ENCODE peak calls at places on chromosomes 2 and 18, in ten cellular contexts. I is progenitor cell of endocrine pancreas, E is AG10803, V is cardiac muscle cell, A is brain microvascular endothelial cell, L is endodermal cell, W is choroid plexus epithelial cell, D is MCF 10A, O is sigmoid colon, M is astrocyte of the spinal cord. N is an unnamed sample.

GRCh38 chr2:238167344-238167715 is 8.6 kb downstream of the ERFE start:
- DNase-seq in I (no peak), E (no peak), V (no peak), A (no peak), L (peak), W (no peak), D (no peak), O (no peak), M (no peak), N (no peak)

GRCh38 chr18:36186461-36187137 is 698 bp upstream of the MOCOS start:
- DNase-seq in I (no peak), E (peak), V (no peak), A (no peak), L (peak), W (no peak), D (peak), O (no peak), M (no peak), N (peak)

GRCh38 chr2:237766334-237766733 is 32.2 kb upstream of the RBM44 start:
- DNase-seq in I (no peak), E (peak), V (no peak), A (no peak), L (no peak), W (peak), D (no peak), O (no peak), M (peak), N (no peak)

GRCh38 chr18:45962461-45962860 is 4.7 kb downstream of the EPG5 start:
- DNase-seq in I (no peak), E (peak), V (peak), A (peak), L (no peak), W (peak), D (peak), O (no peak), M (peak), N (no peak)

GRCh38 chr18:8987250-8987649 is 115.2 kb upstream of the NDUFV2 start:
- DNase-seq in I (no peak), E (peak), V (no peak), A (peak), L (no peak), W (no peak), D (peak), O (no peak), M (no peak), N (no peak)

GRCh38 chr2:147538088-147538487 is 306.7 kb upstream of the ACVR2A start:
- DNase-seq in I (no peak), E (peak), V (no peak), A (no peak), L (no peak), W (no peak), D (no peak), O (no peak), M (no peak), N (no peak)

GRCh38 chr2:241992753-241993152 is 123.2 kb downstream of the RTP5 start:
- DNase-seq in I (no peak), E (no peak), V (no peak), A (no peak), L (no peak), W (no peak), D (no peak), O (no peak), M (no peak), N (no peak)

GRCh38 chr2:237529452-237530402 is 36.6 kb upstream of the PRLH start:
- DNase-seq in I (no peak), E (no peak), V (no peak), A (no peak), L (no peak), W (no peak), D (no peak), O (no peak), M (no peak), N (no peak)

GRCh38 chr2:68280846-68281245 is 28.5 kb upstream of the PPP3R1 start:
- DNase-seq in I (no peak), E (no peak), V (no peak), A (no peak), L (no peak), W (no peak), D (no peak), O (no peak), M (no peak), N (no peak)

GRCh38 chr2:11528228-11528627 is 5.6 kb upstream of the GREB1 start:
- DNase-seq in I (no peak), E (no peak), V (no peak), A (no peak), L (no peak), W (no peak), D (no peak), O (no peak), M (no peak), N (no peak)

GRCh38 chr2:6343076-6343475 is 522.6 kb downstream of the CMPK2 start:
- DNase-seq in I (no peak), E (no peak), V (no peak), A (no peak), L (no peak), W (no peak), D (no peak), O (no peak), M (no peak), N (no peak)

GRCh38 chr2:191349990-191350389 is 104.8 kb downstream of the MYO1B start:
- DNase-seq in I (no peak), E (no peak), V (no peak), A (no peak), L (no peak), W (no peak), D (no peak), O (no peak), M (no peak), N (no peak)

GRCh38 chr18:75135158-75135725 is 73.7 kb downstream of the PTGR3 start:
- DNase-seq in I (no peak), E (no peak), V (no peak), A (no peak), L (peak), W (no peak), D (no peak), O (no peak), M (no peak), N (peak)

GRCh38 chr2:172234716-172235661 is 132.3 kb upstream of the DLX2 start:
- DNase-seq in I (peak), E (no peak), V (peak), A (no peak), L (peak), W (no peak), D (no peak), O (no peak), M (no peak), N (no peak)

GRCh38 chr2:202154613-202155281 is 81.7 kb downstream of the KIAA2012 start:
- DNase-seq in I (no peak), E (no peak), V (no peak), A (no peak), L (no peak), W (peak), D (no peak), O (no peak), M (peak), N (no peak)
- TF ChIP-seq CTCF in I (no peak), E (no peak), V (no peak), A (no peak), L (no peak), W (no peak), D (no peak), O (no peak), M (no peak), N (no peak)

DNA sequence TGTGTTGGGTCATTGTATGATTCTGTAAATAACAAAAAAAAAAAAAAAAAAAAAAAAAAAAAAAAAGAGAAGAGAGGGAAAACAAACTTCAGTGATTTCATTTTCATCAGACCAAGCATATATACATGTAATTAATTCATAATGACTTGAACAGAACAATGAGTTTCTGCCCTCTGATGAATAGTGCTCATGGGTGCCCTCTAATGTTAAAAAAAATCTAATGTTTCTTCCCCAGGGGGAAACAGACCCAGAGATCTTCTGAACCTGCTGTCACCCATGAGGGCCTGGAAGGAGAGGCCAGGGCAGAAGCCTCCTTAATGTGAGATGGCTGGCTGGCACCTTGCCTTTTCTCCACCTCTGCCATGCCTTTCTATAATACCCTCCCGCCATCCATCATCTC is 289.2 kb downstream of the ZNF521 start:
- DNase-seq in I (no peak), E (no peak), V (no peak), A (no peak), L (no peak), W (no peak), D (peak), O (no peak), M (no peak), N (peak)
- TF ChIP-seq CTCF in I (peak), E (no peak), V (no peak), A (no peak), L (peak), W (no peak), D (no peak), O (no peak), M (no peak), N (no peak)

GRCh38 chr2:28413152-28413895 is 20.7 kb downstream of the FOSL2 start:
- DNase-seq in I (no peak), E (no peak), V (no peak), A (no peak), L (peak), W (peak), D (no peak), O (peak), M (peak), N (no peak)
- TF ChIP-seq CTCF in I (no peak), E (peak), V (no peak), A (peak), L (peak), W (peak), D (no peak), O (no peak), M (peak), N (peak)

GRCh38 chr18:31942999-31943894 is at the start of gene TRAPPC8:
- DNase-seq in I (peak), E (peak), V (peak), A (peak), L (peak), W (peak), D (peak), O (peak), M (peak), N (peak)
- TF ChIP-seq CTCF in I (no peak), E (no peak), V (no peak), A (no peak), L (peak), W (peak), D (no peak), O (no peak), M (peak), N (peak)